ENCODE peak calls at places on chromosomes 11 and 22, in ten cellular contexts. G is ovary; T is small intestine; M is neural progenitor cell; S is mammary epithelial cell; A is GM23248; U is K562; I is adipocyte; E is HCT116; Z is CD4-positive, CD25-positive, alpha-beta regulatory T cell. B is an unnamed sample.

GRCh38 chr11:4118107-4118506 is 23.5 kb downstream of the RRM1 start:
- DNase-seq in G (no peak), T (no peak), M (no peak), S (no peak), A (peak; percentile 87), U (no peak), I (peak; percentile 68), E (no peak), Z (no peak), B (no peak)

GRCh38 chr11:34595391-34595790 is 25.5 kb upstream of the EHF start:
- DNase-seq in G (no peak), T (no peak), M (no peak), S (no peak), A (no peak), U (no peak), I (no peak), E (no peak), Z (no peak), B (no peak)

GRCh38 chr22:24054356-24054755 is 43.3 kb downstream of the CABIN1 start:
- DNase-seq in G (no peak), T (no peak), M (no peak), S (no peak), A (peak; percentile 50), U (no peak), I (peak; percentile 45), E (no peak), Z (no peak), B (no peak)

GRCh38 chr11:133957926-133958325 is 1.2 kb upstream of the IGSF9B start:
- DNase-seq in G (no peak), T (no peak), M (no peak), S (no peak), A (no peak), U (no peak), I (no peak), E (no peak), Z (no peak), B (no peak)

GRCh38 chr22:42648368-42649260 is 578 bp downstream of the CYB5R3 start:
- DNase-seq in G (peak; percentile 62), T (peak; percentile 93), M (no peak), S (peak; percentile 51), A (peak; percentile 80), U (peak; percentile 56), I (peak; percentile 81), E (no peak), Z (peak; percentile 68), B (peak; percentile 42)

GRCh38 chr11:68354181-68354872 is 41.9 kb downstream of the LRP5 start:
- DNase-seq in G (peak; percentile 84), T (peak; percentile 94), M (no peak), S (peak; percentile 90), A (peak; percentile 97), U (no peak), I (peak; percentile 91), E (peak; percentile 80), Z (no peak), B (no peak)

GRCh38 chr22:36457688-36458450 is 23.6 kb downstream of the TXN2 start:
- DNase-seq in G (no peak), T (no peak), M (no peak), S (no peak), A (peak; percentile 45), U (no peak), I (no peak), E (no peak), Z (no peak), B (no peak)

GRCh38 chr11:95520361-95520760 is 269.2 kb downstream of the FAM76B start:
- DNase-seq in G (no peak), T (no peak), M (no peak), S (no peak), A (no peak), U (no peak), I (no peak), E (no peak), Z (no peak), B (no peak)

DNA sequence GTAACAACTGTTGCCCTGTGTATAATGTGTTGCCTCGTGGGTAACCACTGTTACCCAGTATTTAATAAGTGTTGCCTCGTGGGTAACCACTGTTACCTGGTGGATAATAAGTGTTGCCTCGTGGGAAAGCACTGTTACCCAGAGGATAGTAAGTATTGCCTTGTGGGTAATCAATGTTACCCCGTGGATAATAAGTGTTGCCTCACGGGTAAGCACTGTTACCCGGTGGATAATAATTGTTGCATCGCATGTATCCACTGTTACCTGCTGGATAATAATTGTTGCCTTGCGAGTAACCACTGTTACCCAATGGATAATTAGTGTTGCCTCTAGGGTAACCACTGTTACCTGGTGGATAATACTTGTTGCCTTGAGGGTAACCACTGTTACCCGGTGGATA is 17.1 kb upstream of the NXPE4 start:
- DNase-seq in G (no peak), T (no peak), M (no peak), S (no peak), A (no peak), U (no peak), I (no peak), E (no peak), Z (no peak), B (no peak)
- H3K9me3 ChIP-seq in G (no peaks in the 10 kb centered on the region), T (no peaks in the 10 kb centered on the region), M (peaks cover 18% of the 10 kb centered on the region), S (peaks cover 19% of the 10 kb centered on the region), A (no peaks in the 10 kb centered on the region), U (peaks cover 15% of the 10 kb centered on the region), I (no peaks in the 10 kb centered on the region), E (peaks cover 15% of the 10 kb centered on the region), Z (no peaks in the 10 kb centered on the region), B (no peaks in the 10 kb centered on the region)

GRCh38 chr11:60859616-60860250 is 4.0 kb upstream of the PTGDR2 start:
- DNase-seq in G (no peak), T (no peak), M (no peak), S (no peak), A (no peak), U (no peak), I (no peak), E (no peak), Z (no peak), B (no peak)

GRCh38 chr11:60864856-60865513 is 2.4 kb upstream of the ZP1 start:
- DNase-seq in G (no peak), T (no peak), M (no peak), S (no peak), A (no peak), U (peak; percentile 46), I (no peak), E (no peak), Z (no peak), B (no peak)

GRCh38 chr11:60863550-60864521 is 3.5 kb upstream of the ZP1 start:
- DNase-seq in G (no peak), T (no peak), M (no peak), S (no peak), A (no peak), U (peak; percentile 83), I (no peak), E (no peak), Z (no peak), B (no peak)

GRCh38 chr11:60860943-60861342 is 5.2 kb upstream of the PTGDR2 start:
- DNase-seq in G (no peak), T (no peak), M (no peak), S (no peak), A (no peak), U (no peak), I (no peak), E (no peak), Z (no peak), B (no peak)

DNA sequence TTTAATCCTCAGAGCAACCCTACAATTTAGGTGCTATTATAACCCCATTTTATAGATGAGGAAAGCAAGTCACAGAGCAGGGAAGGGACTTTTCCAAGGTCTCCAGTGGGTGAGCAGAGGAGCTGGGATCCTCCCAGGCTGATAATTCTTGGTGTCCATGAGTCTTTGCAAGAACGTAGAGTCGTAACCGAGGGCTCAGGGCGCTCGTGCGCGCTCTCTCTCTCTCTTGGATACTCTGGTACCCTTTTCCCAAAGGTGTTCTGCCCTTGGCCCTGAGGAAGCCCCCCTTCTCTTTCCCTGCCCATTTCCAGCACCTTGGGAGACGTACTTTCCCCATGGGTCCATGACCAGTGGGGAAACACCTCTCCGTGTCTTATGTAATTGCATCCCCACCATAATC is 5.2 kb upstream of the ZP1 start:
- DNase-seq in G (no peak), T (no peak), M (no peak), S (no peak), A (no peak), U (no peak), I (no peak), E (no peak), Z (no peak), B (no peak)
- H3K9me3 ChIP-seq in G (no peaks in the 10 kb centered on the region), T (no peaks in the 10 kb centered on the region), M (no peaks in the 10 kb centered on the region), S (no peaks in the 10 kb centered on the region), A (no peaks in the 10 kb centered on the region), U (no peaks in the 10 kb centered on the region), I (no peaks in the 10 kb centered on the region), E (no peaks in the 10 kb centered on the region), Z (no peaks in the 10 kb centered on the region), B (no peaks in the 10 kb centered on the region)

GRCh38 chr22:25763239-25763777 is 21.3 kb downstream of the MYO18B start:
- DNase-seq in G (no peak), T (no peak), M (no peak), S (no peak), A (peak; percentile 9), U (no peak), I (no peak), E (no peak), Z (no peak), B (no peak)

GRCh38 chr22:25765016-25765367 is 23.0 kb downstream of the MYO18B start:
- DNase-seq in G (no peak), T (no peak), M (no peak), S (no peak), A (no peak), U (no peak), I (no peak), E (no peak), Z (no peak), B (no peak)

GRCh38 chr22:25764270-25765015 is 22.5 kb downstream of the MYO18B start:
- DNase-seq in G (no peak), T (no peak), M (peak; percentile 47), S (no peak), A (no peak), U (no peak), I (no peak), E (no peak), Z (no peak), B (no peak)

GRCh38 chr22:25765801-25766200 is 23.8 kb downstream of the MYO18B start:
- DNase-seq in G (no peak), T (no peak), M (no peak), S (no peak), A (no peak), U (no peak), I (no peak), E (no peak), Z (no peak), B (no peak)

GRCh38 chr22:25766418-25766817 is 24.4 kb downstream of the MYO18B start:
- DNase-seq in G (no peak), T (no peak), M (no peak), S (no peak), A (no peak), U (no peak), I (no peak), E (no peak), Z (no peak), B (no peak)
- H3K9me3 ChIP-seq in G (no peaks in the 10 kb centered on the region), T (no peaks in the 10 kb centered on the region), M (no peaks in the 10 kb centered on the region), S (peaks cover 14% of the 10 kb centered on the region), A (no peaks in the 10 kb centered on the region), U (peaks cover 4% of the 10 kb centered on the region), I (peaks cover 24% of the 10 kb centered on the region), E (peaks cover 3% of the 10 kb centered on the region), Z (peaks cover 10% of the 10 kb centered on the region), B (peaks cover 8% of the 10 kb centered on the region)

DNA sequence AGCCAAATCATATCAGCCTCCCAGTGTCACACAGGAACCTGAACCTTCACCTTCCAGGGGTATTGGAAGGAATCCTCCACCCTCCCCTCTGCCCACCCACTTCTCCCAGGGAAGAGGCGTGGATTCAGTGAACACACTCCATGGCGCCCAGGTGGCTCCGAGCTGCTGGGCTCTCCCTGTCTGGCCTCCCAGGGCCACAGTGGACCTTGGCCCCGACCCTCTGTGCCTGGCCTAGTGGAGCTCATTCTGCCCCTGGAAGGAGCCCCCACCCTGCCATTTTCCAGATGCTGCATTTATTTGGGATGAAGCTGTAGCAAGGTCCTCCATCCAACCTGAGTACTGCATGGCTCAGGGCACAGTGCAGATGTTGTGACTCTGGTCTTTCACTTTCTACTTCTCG is 1340.1 kb downstream of the TBC1D22A start:
- DNase-seq in G (no peak), T (no peak), M (no peak), S (no peak), A (no peak), U (no peak), I (no peak), E (no peak), Z (no peak), B (no peak)
- H3K9me3 ChIP-seq in G (no peaks in the 10 kb centered on the region), T (no peaks in the 10 kb centered on the region), M (no peaks in the 10 kb centered on the region), S (peaks cover 49% of the 10 kb centered on the region), A (no peaks in the 10 kb centered on the region), U (no peaks in the 10 kb centered on the region), I (no peaks in the 10 kb centered on the region), E (no peaks in the 10 kb centered on the region), Z (no peaks in the 10 kb centered on the region), B (no peaks in the 10 kb centered on the region)

B was measured in CD4-positive, alpha-beta T cell.